ENCODE peak calls at places on chromosomes 5 and 9, in four cellular contexts. D is mesenchymal stem cell, X is neuronal stem cell, Q is H1. W is an unnamed sample.

GRCh38 chr5:8844206-8844605 is 701.7 kb downstream of the SEMA5A start:
- DNase-seq in X (no peak), Q (no peak), D (no peak), W (no peak)

GRCh38 chr5:31987985-31988710 is 186.0 kb downstream of the GOLPH3 start:
- DNase-seq in D (peak), Q (no peak), X (no peak), W (no peak)

GRCh38 chr5:41418220-41419031 is 92.0 kb downstream of the PLCXD3 start:
- DNase-seq in D (no peak), X (no peak), Q (no peak), W (peak)

GRCh38 chr9:138105561-138106505 is 228.3 kb downstream of the CACNA1B start:
- DNase-seq in Q (no peak), D (no peak), X (no peak), W (peak)

GRCh38 chr5:77225531-77225930 is 15.1 kb downstream of the PDE8B start:
- DNase-seq in X (no peak), Q (no peak), D (peak), W (no peak)

GRCh38 chr5:148991606-148992005 is 71.3 kb downstream of the SH3TC2 start:
- DNase-seq in D (no peak), X (no peak), Q (no peak), W (no peak)

GRCh38 chr9:90921104-90921503 is 119.5 kb downstream of the SYK start:
- DNase-seq in Q (no peak), X (no peak), D (no peak), W (no peak)

GRCh38 chr5:180070726-180071417 is 687 bp downstream of the RNF130 start:
- DNase-seq in Q (no peak), X (no peak), D (peak), W (no peak)

GRCh38 chr9:115118471-115119156 is 657 bp upstream of the TNC start:
- DNase-seq in D (peak), X (peak), Q (peak), W (peak)

GRCh38 chr5:150765789-150766149 is 7.0 kb upstream of the DCTN4 start:
- DNase-seq in X (no peak), D (no peak), Q (no peak), W (no peak)

GRCh38 chr5:169116961-169117461 is 183.9 kb downstream of the SLIT3 start:
- DNase-seq in D (no peak), Q (peak), X (no peak), W (peak)

GRCh38 chr9:113467183-113467582 is 3.7 kb downstream of the RGS3 start:
- DNase-seq in Q (no peak), D (no peak), X (no peak), W (no peak)

GRCh38 chr5:172646716-172647285 is 5.7 kb downstream of the NEURL1B start:
- DNase-seq in D (peak), X (no peak), Q (no peak), W (peak)

GRCh38 chr9:117156771-117157535 is 257.9 kb downstream of the ASTN2 start:
- DNase-seq in D (no peak), Q (no peak), X (no peak), W (no peak)
- H2BK15ac ChIP-seq in D (no peak), Q (no peak), X (no peak), W (no peak)

GRCh38 chr9:121765021-121765950 is 113.9 kb downstream of the DAB2IP start:
- DNase-seq in Q (no peak), X (no peak), D (peak), W (no peak)
- H2BK12ac ChIP-seq in Q (no peak), X (no peak), D (peak), W (no peak)

DNA sequence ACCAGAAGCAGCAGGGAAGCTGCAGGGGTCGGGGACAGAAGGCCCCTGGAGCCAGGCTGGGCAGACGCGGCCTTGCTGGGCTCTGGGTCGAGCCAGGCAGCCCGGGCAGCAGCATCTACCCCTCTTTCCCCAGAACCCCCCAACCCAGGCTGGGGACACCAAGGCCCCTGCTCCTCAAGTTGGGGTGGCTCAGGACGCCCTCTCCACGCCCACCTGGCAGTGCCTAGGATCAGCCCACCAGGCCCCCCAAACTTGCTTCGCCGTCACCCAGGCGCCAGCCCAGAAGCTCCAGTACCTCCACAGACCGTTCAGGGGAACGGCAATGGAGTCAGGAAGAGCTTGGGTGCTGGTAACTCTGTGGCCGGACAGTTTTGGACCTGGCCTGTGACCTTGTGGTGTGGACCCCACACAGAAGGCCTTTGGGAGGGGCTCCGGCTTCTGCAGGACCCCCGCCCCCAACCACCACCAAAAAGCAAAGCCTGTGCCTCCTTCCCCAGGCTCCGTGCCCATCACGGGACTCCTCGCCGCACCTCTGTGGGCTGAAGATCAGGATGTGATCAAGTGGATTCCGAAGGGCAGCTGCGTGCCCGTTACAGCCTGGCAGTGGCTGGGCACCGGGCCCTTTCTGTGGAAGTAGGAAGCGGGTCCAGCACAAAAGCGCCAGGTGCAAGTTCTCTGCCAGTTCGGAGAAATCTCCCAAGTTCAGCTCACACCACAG is 2.2 kb downstream of the SLC12A7 start:
- DNase-seq in D (no peak), Q (no peak), X (no peak), W (no peak)
- H3K27ac ChIP-seq in D (no peak), Q (no peak), X (no peak), W (no peak)

GRCh38 chr5:56099346-56099745 is 104.6 kb upstream of the IL6ST start:
- DNase-seq in D (peak), Q (no peak), X (no peak), W (no peak)
- H2BK15ac ChIP-seq in D (no peak), Q (no peak), X (no peak), W (no peak)

DNA sequence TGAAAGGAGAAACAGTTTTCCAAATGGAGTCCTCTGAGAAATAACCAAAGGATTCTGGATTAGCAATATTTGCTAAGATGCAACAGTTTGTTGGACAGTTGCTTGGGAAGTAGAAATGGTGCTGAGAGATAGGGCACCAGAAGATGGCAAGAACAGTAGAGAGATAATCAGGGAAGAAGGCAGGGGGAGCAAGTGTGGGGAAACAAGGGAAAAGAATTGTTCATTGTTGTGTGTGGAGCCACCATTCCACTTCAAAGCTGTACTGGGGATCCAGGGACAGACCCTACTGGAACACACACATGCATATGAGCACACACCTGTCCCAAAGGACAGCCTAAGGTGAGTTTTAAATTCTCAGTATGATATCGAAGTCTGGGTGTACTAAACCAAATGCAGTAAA is 152.5 kb downstream of the ZNF608 start:
- DNase-seq in X (no peak), D (no peak), Q (no peak), W (no peak)
- H2BK12ac ChIP-seq in X (no peak), D (no peak), Q (no peak), W (no peak)

GRCh38 chr5:5352675-5353074 is 69.8 kb upstream of the ICE1 start:
- DNase-seq in X (no peak), D (no peak), Q (no peak), W (no peak)

GRCh38 chr5:5348135-5348534 is 74.3 kb upstream of the ICE1 start:
- DNase-seq in Q (no peak), D (no peak), X (no peak), W (peak)

GRCh38 chr5:5351288-5352089 is 71.0 kb upstream of the ICE1 start:
- DNase-seq in D (peak), Q (no peak), X (peak), W (no peak)

GRCh38 chr5:5348576-5348975 is 73.9 kb upstream of the ICE1 start:
- DNase-seq in X (no peak), D (no peak), Q (no peak), W (no peak)

GRCh38 chr5:5350101-5350500 is 72.4 kb upstream of the ICE1 start:
- DNase-seq in X (no peak), Q (no peak), D (peak), W (no peak)
- H3K27ac ChIP-seq in X (no peak), Q (no peak), D (no peak), W (no peak)

GRCh38 chr9:94804917-94805544 is 78.5 kb downstream of the AOPEP start:
- DNase-seq in D (no peak), Q (no peak), X (no peak), W (no peak)

GRCh38 chr9:94807556-94807955 is 81.1 kb downstream of the AOPEP start:
- DNase-seq in Q (no peak), D (peak), X (no peak), W (no peak)

GRCh38 chr9:94805585-94805984 is 79.1 kb downstream of the AOPEP start:
- DNase-seq in Q (no peak), X (no peak), D (peak), W (no peak)

GRCh38 chr9:94804316-94804715 is 77.8 kb downstream of the AOPEP start:
- DNase-seq in D (no peak), Q (no peak), X (no peak), W (no peak)

DNA sequence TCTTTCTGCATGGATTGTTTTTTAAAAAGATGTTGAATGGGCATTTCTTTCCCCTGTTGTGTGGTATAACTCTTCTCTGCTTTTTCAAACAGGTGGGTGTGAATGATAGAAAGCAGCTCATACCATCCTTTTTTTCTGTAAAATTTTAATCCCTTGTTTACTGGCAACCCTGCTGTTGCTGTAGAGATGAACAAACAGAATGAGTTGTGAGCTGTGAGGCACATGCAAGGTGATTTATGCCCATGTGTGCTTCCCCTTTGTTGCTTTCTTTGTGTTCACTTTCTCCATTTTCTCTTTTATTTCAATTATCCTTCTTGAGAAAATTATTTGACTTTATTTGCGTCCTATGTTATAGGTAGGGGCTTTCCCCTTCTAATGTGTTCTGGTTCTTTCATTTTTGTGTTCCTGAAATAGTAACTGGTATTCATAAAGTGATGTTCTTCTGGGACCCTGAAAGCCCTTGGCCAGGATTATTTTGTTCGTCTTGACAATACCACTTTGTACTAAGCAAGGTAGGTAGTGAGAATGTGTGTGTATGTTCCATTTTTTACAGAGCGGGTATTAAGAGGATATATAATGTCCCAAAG is 79.9 kb downstream of the AOPEP start:
- DNase-seq in D (peak), X (no peak), Q (no peak), W (no peak)
- H2BK15ac ChIP-seq in D (no peak), X (no peak), Q (no peak), W (no peak)

GRCh38 chr9:27407966-27408365 is 111.0 kb upstream of the EQTN start:
- DNase-seq in X (no peak), D (peak), Q (no peak), W (no peak)
- H2BK12ac ChIP-seq in X (no peak), D (no peak), Q (no peak), W (no peak)

GRCh38 chr5:36199620-36200019 is 42.1 kb downstream of the NADK2 start:
- DNase-seq in Q (no peak), X (no peak), D (no peak), W (no peak)
- H3K27ac ChIP-seq in Q (no peak), X (no peak), D (no peak), W (no peak)